ENCODE peak calls at places on chromosomes 2 and 18, in five cellular contexts. A, G, F, R and Q are unnamed samples.

GRCh38 chr2:23693606-23693951 is 233.3 kb downstream of the ATAD2B start:
- DNase-seq in A (no peak), G (no peak), F (no peak), R (no peak), Q (no peak)

GRCh38 chr2:174334781-174335604 is at the start of gene SP9:
- DNase-seq in A (peak), G (peak), F (no peak), R (peak), Q (peak)

GRCh38 chr18:26215247-26215970 is 10.8 kb upstream of the TAF4B start:
- DNase-seq in A (no peak), G (no peak), F (no peak), R (no peak), Q (no peak)

GRCh38 chr2:185780890-185781289 is 42.3 kb downstream of the FSIP2 start:
- DNase-seq in A (no peak), G (no peak), F (no peak), R (peak), Q (no peak)

GRCh38 chr2:220847587-220847986 is 724.5 kb downstream of the EPHA4 start:
- DNase-seq in A (no peak), G (peak), F (peak), R (peak), Q (no peak)

GRCh38 chr2:167832840-167833239 is 414.6 kb downstream of the STK39 start:
- DNase-seq in A (no peak), G (no peak), F (no peak), R (no peak), Q (no peak)

GRCh38 chr2:3174626-3175567 is 202.7 kb downstream of the EIPR1 start:
- DNase-seq in A (no peak), G (no peak), F (no peak), R (no peak), Q (no peak)

GRCh38 chr18:51266736-51267135 is 69.3 kb upstream of the MEX3C start:
- DNase-seq in A (no peak), G (no peak), F (no peak), R (peak), Q (no peak)

GRCh38 chr2:75090770-75091515 is 108.4 kb downstream of the TACR1 start:
- DNase-seq in A (no peak), G (no peak), F (no peak), R (no peak), Q (no peak)

GRCh38 chr2:228938629-228939028 is 332.5 kb downstream of the PID1 start:
- DNase-seq in A (no peak), G (no peak), F (peak), R (peak), Q (no peak)

GRCh38 chr2:231928901-231929725 is 2.9 kb upstream of the NPPC start:
- DNase-seq in A (no peak), G (no peak), F (no peak), R (no peak), Q (no peak)

GRCh38 chr2:25257032-25257455 is 84.7 kb downstream of the DNMT3A start:
- DNase-seq in A (peak), G (peak), F (no peak), R (no peak), Q (peak)

GRCh38 chr2:9138507-9139085 is 68.0 kb upstream of the ASAP2 start:
- DNase-seq in A (peak), G (peak), F (no peak), R (no peak), Q (peak)

GRCh38 chr2:179107737-179108136 is 57.8 kb upstream of the CCDC141 start:
- DNase-seq in A (no peak), G (peak), F (peak), R (peak), Q (no peak)

GRCh38 chr2:27889774-27890145 is 427 bp downstream of the RBKS start:
- DNase-seq in A (peak), G (no peak), F (no peak), R (peak), Q (no peak)

GRCh38 chr2:237744613-237745249 is 53.8 kb upstream of the RBM44 start:
- DNase-seq in A (peak), G (peak), F (peak), R (peak), Q (peak)

GRCh38 chr2:74441690-74442482 is at the start of gene RTKN:
- DNase-seq in A (peak), G (peak), F (peak), R (peak), Q (peak)

GRCh38 chr2:141554810-141555209 is 576.0 kb downstream of the LRP1B start:
- DNase-seq in A (peak), G (peak), F (peak), R (peak), Q (peak)

GRCh38 chr2:128439231-128440086 is 120.8 kb upstream of the HS6ST1 start:
- DNase-seq in A (no peak), G (no peak), F (no peak), R (no peak), Q (no peak)

GRCh38 chr2:56088411-56088810 is 95.4 kb upstream of the CCDC85A start:
- DNase-seq in A (no peak), G (no peak), F (peak), R (peak), Q (no peak)

GRCh38 chr2:25215948-25216679 is 47.7 kb upstream of the POMC start:
- DNase-seq in A (peak), G (peak), F (no peak), R (peak), Q (peak)

GRCh38 chr18:75132471-75132870 is 76.5 kb downstream of the PTGR3 start:
- DNase-seq in A (no peak), G (no peak), F (no peak), R (no peak), Q (no peak)

DNA sequence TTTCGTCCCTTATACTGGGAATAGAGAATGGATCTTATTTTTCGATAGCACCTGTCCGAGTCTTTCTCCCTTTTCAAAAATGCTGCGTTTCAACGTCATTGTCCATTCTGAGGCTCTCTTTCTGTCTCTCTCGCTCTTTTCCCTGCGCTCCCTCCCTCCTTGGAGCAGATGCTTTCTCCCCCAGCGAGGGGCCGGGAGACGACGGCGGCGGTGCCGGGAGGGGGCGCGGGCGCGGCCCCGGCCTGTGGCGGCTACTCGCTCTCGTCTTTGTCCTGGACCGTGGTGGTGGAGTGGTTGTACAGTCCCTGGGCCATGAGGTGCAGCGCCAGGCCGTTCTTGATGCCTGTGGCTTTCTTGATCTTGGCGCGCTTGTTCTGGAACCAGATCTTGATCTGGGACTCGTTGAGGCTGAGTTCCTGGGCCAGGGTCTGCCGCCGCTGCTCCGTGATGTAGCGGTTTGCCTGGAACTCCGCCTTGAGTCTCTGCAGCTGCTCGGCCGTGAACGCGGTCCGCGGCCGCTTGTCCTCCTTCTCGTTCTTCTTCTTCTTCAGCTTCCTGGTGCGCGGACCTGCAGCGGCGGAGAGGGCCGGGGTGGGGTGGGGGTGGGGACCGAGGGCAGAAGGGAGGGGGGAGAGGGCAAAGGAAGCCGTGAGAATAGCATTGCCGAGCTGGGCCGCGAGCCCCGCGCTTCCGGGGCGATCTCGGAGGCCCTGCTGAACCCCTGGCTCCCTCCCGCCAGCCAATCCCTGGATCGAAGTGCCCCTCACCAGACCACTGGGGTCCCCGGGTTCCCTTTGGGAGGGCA is 4.6 kb downstream of the EN1 start:
- DNase-seq in A (peak), G (no peak), F (no peak), R (no peak), Q (peak)
- TF ChIP-seq EZH2 in A (peak), G (peak), F (no peak), R (no peak), Q (no peak)

GRCh38 chr2:216408426-216409315 is 3.6 kb upstream of the SMARCAL1 start:
- DNase-seq in A (peak), G (no peak), F (no peak), R (no peak), Q (peak)

GRCh38 chr2:216410550-216410949 is 1.7 kb upstream of the SMARCAL1 start:
- DNase-seq in A (no peak), G (no peak), F (no peak), R (no peak), Q (no peak)

GRCh38 chr2:216405588-216405987 is 6.7 kb upstream of the SMARCAL1 start:
- DNase-seq in A (no peak), G (no peak), F (no peak), R (no peak), Q (no peak)

GRCh38 chr2:216404010-216404618 is 8.2 kb upstream of the SMARCAL1 start:
- DNase-seq in A (peak), G (peak), F (peak), R (peak), Q (peak)

GRCh38 chr2:216406861-216407260 is 5.4 kb upstream of the SMARCAL1 start:
- DNase-seq in A (no peak), G (no peak), F (no peak), R (no peak), Q (no peak)
- H3K27ac ChIP-seq in A (no peak), G (no peak), F (no peak), R (no peak), Q (no peak)

GRCh38 chr2:196404276-196404675 is 232.9 kb upstream of the STK17B start:
- DNase-seq in A (no peak), G (no peak), F (no peak), R (peak), Q (no peak)
- TF ChIP-seq EZH2phosphoT487 in A (no peak), G (no peak), F (no peak), R (no peak), Q (no peak)

DNA sequence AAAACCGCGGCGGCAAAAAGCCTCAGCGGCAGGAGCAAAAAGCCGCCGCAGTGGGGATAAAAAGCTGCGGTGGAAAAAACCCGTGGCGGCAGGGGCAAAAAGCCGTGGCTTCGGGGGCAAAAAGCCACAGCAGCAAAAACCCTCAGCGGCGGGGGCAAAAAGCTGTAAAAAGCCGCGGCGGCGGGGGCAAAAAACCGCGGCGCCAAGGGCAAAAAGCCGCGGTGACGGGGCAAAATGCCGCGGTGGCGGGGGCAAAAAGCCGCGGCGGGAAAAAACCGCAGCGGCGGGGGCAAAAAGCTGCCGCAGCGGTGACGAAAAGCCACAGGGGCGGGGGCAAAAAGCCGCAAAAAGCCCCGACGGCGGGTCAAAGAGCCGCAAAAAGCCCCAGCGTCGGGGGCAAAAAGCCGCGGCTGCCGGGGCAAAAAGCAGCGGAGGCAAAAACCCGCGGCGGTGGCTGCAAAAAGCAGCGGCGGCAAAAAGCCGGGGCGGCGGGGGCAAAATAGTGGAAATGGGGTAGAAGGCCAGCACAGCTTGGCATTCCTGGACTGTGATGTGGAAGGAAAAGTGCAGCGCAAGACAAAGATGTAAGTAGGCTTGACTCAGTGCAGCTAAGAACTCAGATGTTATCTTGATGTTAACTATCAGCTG is 151.8 kb downstream of the ANKRD30BL start:
- DNase-seq in A (peak), G (peak), F (no peak), R (peak), Q (peak)
- TF ChIP-seq EZH2 in A (peak), G (peak), F (peak), R (peak), Q (peak)

DNA sequence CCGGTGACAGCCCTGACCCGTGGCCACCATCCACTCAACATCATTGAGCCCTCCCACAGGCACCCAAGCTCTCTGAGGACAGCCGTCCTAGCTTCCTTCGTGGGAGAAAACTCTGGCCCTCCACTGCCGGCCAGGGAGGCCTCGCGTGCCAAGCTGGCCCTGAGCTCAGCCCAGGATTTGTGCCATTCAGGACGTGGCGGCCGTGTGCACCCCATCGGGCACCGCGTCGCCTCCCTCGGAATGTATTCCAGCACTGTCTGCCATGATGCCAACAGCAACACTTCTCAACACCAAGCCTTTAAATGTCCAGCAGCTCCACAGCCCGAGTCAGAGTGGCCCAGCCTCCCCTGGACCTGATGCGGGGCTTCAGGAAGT is 35.7 kb downstream of the ZNF516 start:
- DNase-seq in A (no peak), G (no peak), F (no peak), R (no peak), Q (no peak)
- H3K27ac ChIP-seq in A (no peak), G (peak), F (peak), R (peak), Q (no peak)

GRCh38 chr18:50056185-50056584 is 138.8 kb downstream of the MYO5B start:
- DNase-seq in A (no peak), G (no peak), F (no peak), R (no peak), Q (no peak)

GRCh38 chr18:50057009-50057408 is 137.9 kb downstream of the MYO5B start:
- DNase-seq in A (peak), G (no peak), F (no peak), R (no peak), Q (no peak)

GRCh38 chr18:50055474-50055873 is 139.5 kb downstream of the MYO5B start:
- DNase-seq in A (no peak), G (no peak), F (no peak), R (no peak), Q (no peak)

GRCh38 chr18:50060822-50061221 is 134.1 kb downstream of the MYO5B start:
- DNase-seq in A (peak), G (no peak), F (no peak), R (no peak), Q (no peak)

DNA sequence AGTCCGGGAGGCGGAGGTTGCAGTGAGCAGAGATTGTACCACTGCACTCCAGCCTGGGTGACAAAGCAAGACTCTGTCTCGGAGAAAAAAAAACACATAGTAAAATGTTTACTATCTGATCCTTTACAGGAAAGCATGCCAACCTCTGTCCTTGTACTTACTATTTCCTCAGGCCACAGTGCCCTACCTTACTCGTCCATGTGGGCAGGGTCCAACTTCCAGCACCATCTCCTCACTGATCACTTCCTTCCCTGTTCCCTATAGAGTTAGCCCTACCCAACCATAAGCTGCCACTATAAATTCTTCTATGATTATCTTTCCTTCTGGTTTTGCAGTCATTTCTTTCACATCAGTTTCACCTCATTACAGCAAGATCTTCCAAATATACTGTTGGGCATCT is 136.2 kb downstream of the MYO5B start:
- DNase-seq in A (no peak), G (no peak), F (no peak), R (no peak), Q (no peak)
- TF ChIP-seq EZH2phosphoT487 in A (no peak), G (no peak), F (no peak), R (no peak), Q (no peak)

GRCh38 chr18:59560556-59560955 is 136.7 kb downstream of the CCBE1 start:
- DNase-seq in A (no peak), G (no peak), F (no peak), R (peak), Q (no peak)
- TF ChIP-seq EZH2 in A (no peak), G (no peak), F (no peak), R (no peak), Q (no peak)